ENCODE peak calls at places on chromosomes 2 and 18, in seven cellular contexts. Q, V, G, W, S, K and X are unnamed samples.

GRCh38 chr2:133379159-133379558 is 189.1 kb downstream of the NCKAP5 start:
- DNase-seq in Q (no peak), V (no peak), G (no peak), W (peak; percentile 92), S (no peak), K (peak; percentile 20), X (no peak)

GRCh38 chr18:22710628-22711380 is 222.3 kb upstream of the RBBP8 start:
- DNase-seq in Q (no peak), V (peak; percentile 77), G (peak; percentile 50), W (peak; percentile 67), S (no peak), K (peak; percentile 64), X (peak; percentile 78)

GRCh38 chr2:130336877-130337734 is 5.6 kb upstream of the IMP4 start:
- DNase-seq in Q (no peak), V (peak; percentile 86), G (peak; percentile 59), W (peak; percentile 74), S (peak; percentile 67), K (peak; percentile 77), X (peak; percentile 87)

GRCh38 chr2:235468978-235469694 is 24.7 kb upstream of the AGAP1 start:
- DNase-seq in Q (no peak), V (no peak), G (peak; percentile 81), W (peak; percentile 85), S (no peak), K (peak; percentile 94), X (peak; percentile 90)

GRCh38 chr2:207230261-207231105 is 64.7 kb upstream of the KLF7 start:
- DNase-seq in Q (no peak), V (no peak), G (no peak), W (no peak), S (no peak), K (no peak), X (peak; percentile 39)

GRCh38 chr18:37574113-37574512 is 8.5 kb upstream of the CELF4 start:
- DNase-seq in Q (no peak), V (no peak), G (no peak), W (peak; percentile 9), S (no peak), K (no peak), X (no peak)

GRCh38 chr18:26574958-26575864 is 26.9 kb upstream of the KCTD1 start:
- DNase-seq in Q (peak; percentile 72), V (peak; percentile 80), G (peak; percentile 71), W (peak; percentile 79), S (no peak), K (peak; percentile 46), X (peak; percentile 81)

GRCh38 chr2:179936654-179937053 is 70.4 kb downstream of the CWC22 start:
- DNase-seq in Q (peak; percentile 40), V (no peak), G (no peak), W (peak; percentile 22), S (peak; percentile 56), K (no peak), X (peak; percentile 14)

GRCh38 chr2:238389985-238390682 is 36.6 kb upstream of the ASB1 start:
- DNase-seq in Q (no peak), V (no peak), G (peak; percentile 72), W (peak; percentile 74), S (no peak), K (peak; percentile 23), X (no peak)

GRCh38 chr18:5197032-5197434 is at the start of gene AKAIN1:
- DNase-seq in Q (no peak), V (peak; percentile 65), G (peak; percentile 22), W (peak; percentile 14), S (peak; percentile 48), K (peak; percentile 18), X (peak; percentile 36)

GRCh38 chr2:30396436-30397232 is 50.4 kb upstream of the LCLAT1 start:
- DNase-seq in Q (no peak), V (no peak), G (no peak), W (no peak), S (no peak), K (no peak), X (no peak)

GRCh38 chr2:214796901-214797300 is 12.6 kb downstream of the BARD1 start:
- DNase-seq in Q (no peak), V (no peak), G (no peak), W (no peak), S (no peak), K (no peak), X (no peak)

GRCh38 chr2:217326238-217327022 is 466.6 kb upstream of the TNP1 start:
- DNase-seq in Q (no peak), V (no peak), G (peak; percentile 34), W (no peak), S (no peak), K (no peak), X (peak; percentile 72)

GRCh38 chr2:7377861-7378569 is 460.8 kb downstream of the RNF144A start:
- DNase-seq in Q (no peak), V (peak; percentile 75), G (no peak), W (peak; percentile 23), S (peak; percentile 16), K (no peak), X (no peak)

GRCh38 chr2:237223208-237223861 is 137.6 kb downstream of the COPS8 start:
- DNase-seq in Q (no peak), V (no peak), G (peak; percentile 100), W (peak; percentile 90), S (no peak), K (peak; percentile 100), X (peak; percentile 93)

GRCh38 chr2:237465515-237466227 is 21.4 kb upstream of the MLPH start:
- DNase-seq in Q (no peak), V (no peak), G (peak; percentile 98), W (peak; percentile 85), S (no peak), K (peak; percentile 99), X (peak; percentile 81)

GRCh38 chr2:200165687-200166086 is 140.8 kb upstream of the SPATS2L start:
- DNase-seq in Q (no peak), V (no peak), G (no peak), W (no peak), S (no peak), K (no peak), X (no peak)

GRCh38 chr2:150126143-150126725 is 361.2 kb downstream of the RND3 start:
- DNase-seq in Q (no peak), V (no peak), G (no peak), W (peak; percentile 94), S (no peak), K (peak; percentile 43), X (no peak)

GRCh38 chr2:135913726-135914365 is 37.6 kb upstream of the MCM6 start:
- DNase-seq in Q (peak; percentile 36), V (no peak), G (peak; percentile 25), W (peak; percentile 15), S (peak; percentile 20), K (peak; percentile 47), X (peak; percentile 82)

GRCh38 chr18:8959551-8960135 is 142.9 kb upstream of the NDUFV2 start:
- DNase-seq in Q (no peak), V (no peak), G (no peak), W (no peak), S (peak; percentile 32), K (no peak), X (no peak)

GRCh38 chr2:193584001-193584400 is 1389.3 kb upstream of the TMEFF2 start:
- DNase-seq in Q (no peak), V (no peak), G (no peak), W (peak; percentile 20), S (peak; percentile 15), K (peak; percentile 0), X (peak; percentile 7)

DNA sequence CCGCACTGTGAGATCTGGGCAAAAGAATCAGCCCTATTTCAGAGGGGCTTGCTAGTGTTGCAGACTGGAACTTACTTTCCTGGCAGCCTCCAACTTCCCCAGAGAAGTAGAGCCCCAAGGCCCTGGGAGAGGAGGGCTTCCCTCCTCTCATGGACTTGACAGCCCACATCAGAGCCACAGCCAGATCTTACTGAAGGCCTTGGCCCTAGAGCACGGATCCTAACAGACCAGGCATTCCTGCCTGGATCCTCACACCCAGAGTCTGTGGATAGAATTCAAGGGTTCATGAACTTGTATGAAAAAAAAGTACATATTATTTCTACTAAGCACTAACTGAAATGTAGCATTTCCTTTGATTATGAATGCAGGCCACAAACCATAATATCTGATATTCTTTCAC is 8.3 kb downstream of the WIPF1 start:
- DNase-seq in Q (no peak), V (no peak), G (no peak), W (no peak), S (no peak), K (no peak), X (no peak)
- H3K9ac ChIP-seq in Q (peak overlapping the region; percentile 18), V (no peak overlapping the region), G (no peak overlapping the region), W (no peak overlapping the region), S (no peak overlapping the region), K (no peak overlapping the region), X (no peak overlapping the region)

GRCh38 chr2:68796306-68796905 is 61.8 kb downstream of the ARHGAP25 start:
- DNase-seq in Q (no peak), V (no peak), G (no peak), W (no peak), S (no peak), K (peak; percentile 18), X (no peak)
- H3K4me1 ChIP-seq in Q (no peaks in the 10 kb centered on the region), V (no peaks in the 10 kb centered on the region), G (no peaks in the 10 kb centered on the region), W (peaks cover 55% of the 10 kb centered on the region), S (peaks cover 4% of the 10 kb centered on the region), K (no peaks in the 10 kb centered on the region), X (no peaks in the 10 kb centered on the region)

DNA sequence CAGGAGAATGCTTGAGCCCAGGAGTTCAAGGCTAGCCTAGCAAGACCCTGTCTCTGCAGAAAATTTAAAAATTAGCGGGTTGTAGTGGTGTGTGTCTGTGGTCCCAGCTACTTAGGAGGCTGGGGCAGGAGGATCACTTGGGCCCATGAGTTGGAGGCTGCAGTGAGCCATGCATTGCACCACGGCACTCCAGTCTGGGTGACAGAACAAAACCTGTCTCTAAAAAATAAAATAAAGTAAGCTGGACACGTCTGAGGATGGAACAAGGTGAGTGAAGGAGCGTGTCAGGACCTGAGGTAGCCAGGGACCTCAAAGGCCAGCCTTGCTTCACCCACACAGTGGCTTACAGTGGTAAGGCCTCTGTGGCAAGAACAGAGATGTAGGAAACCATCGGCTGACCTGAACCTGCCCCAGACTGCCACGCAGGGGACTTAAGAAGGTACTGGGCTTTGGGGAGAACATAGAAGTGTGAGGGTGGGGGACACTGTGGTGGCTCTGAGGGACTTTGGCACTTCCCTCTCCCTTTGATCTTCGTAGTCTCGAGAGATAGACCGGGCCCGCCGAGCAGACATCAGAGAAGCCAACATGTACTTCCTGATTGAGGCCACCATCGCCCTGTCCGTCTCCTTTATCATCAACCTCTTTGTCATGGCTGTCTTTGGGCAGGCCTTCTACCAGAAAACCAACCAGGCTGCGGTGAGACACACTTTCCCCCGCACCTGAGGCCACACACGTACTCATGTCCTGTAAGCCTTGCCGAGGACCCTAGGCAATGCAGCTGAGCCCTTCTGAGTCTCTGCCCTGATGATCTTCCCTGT is 7.5 kb downstream of the SLC11A1 start:
- DNase-seq in Q (no peak), V (no peak), G (no peak), W (no peak), S (no peak), K (no peak), X (no peak)
- H3K9ac ChIP-seq in Q (no peak overlapping the region), V (no peak overlapping the region), G (no peak overlapping the region), W (no peak overlapping the region), S (no peak overlapping the region), K (no peak overlapping the region), X (no peak overlapping the region)

DNA sequence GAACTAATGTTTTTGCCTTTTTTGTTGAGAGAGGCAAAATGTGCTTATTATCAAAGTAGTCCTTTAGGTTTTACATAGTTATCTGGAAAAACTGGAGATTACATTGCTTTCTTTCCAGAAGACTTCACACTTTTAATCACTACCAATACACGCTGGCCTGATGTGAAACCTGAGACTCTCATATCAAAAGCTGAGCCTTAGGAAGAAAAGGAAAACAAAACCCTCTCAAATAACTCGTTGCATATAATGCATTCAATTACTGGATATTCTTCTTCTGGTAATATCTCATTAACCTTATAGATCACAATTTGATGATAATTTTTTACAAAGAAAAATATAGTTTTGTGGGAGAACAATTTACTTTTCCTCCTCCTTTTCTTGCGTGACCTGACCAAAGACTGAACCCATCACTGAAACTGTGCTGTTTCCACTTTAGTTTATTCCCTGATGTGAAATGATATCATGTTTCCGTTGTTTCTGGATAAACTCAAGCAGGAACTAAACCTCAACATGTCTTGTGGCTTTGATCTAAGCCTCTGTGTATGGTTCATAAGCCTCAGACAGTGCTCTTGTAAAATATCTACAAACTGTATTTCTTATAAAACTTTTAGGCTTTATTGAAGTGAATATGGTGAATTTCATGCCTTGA is 332.4 kb downstream of the GULP1 start:
- DNase-seq in Q (no peak), V (no peak), G (peak; percentile 85), W (peak; percentile 21), S (no peak), K (peak; percentile 80), X (peak; percentile 90)
- H3K4me1 ChIP-seq in Q (peaks cover 14% of the 10 kb centered on the region), V (no peaks in the 10 kb centered on the region), G (peaks cover 9% of the 10 kb centered on the region), W (peaks cover 3% of the 10 kb centered on the region), S (no peaks in the 10 kb centered on the region), K (no peaks in the 10 kb centered on the region), X (peaks cover 14% of the 10 kb centered on the region)